ENCODE peak calls at places on chromosome 6, in six cellular contexts. One of them, this sample, is unnamed.

GRCh38 chr6:73585566-73586415 is 65.0 kb upstream of the EEF1A1 start:
- DNase-seq in hepatocyte: peak; percentile 83
- DNase-seq in HCT116: peak; percentile 72
- DNase-seq in ovary: no peak
- DNase-seq in left lung: no peak
- DNase-seq in brain microvascular endothelial cell: peak; percentile 80
- DNase-seq in this sample: peak; percentile 62

GRCh38 chr6:166419268-166419667 is 36.5 kb upstream of the MPC1 start:
- DNase-seq in hepatocyte: no peak
- DNase-seq in HCT116: no peak
- DNase-seq in ovary: no peak
- DNase-seq in left lung: no peak
- DNase-seq in brain microvascular endothelial cell: peak; percentile 8
- DNase-seq in this sample: peak; percentile 58

GRCh38 chr6:128567029-128567428 is 46.6 kb upstream of the PTPRK start:
- DNase-seq in hepatocyte: no peak
- DNase-seq in HCT116: no peak
- DNase-seq in ovary: no peak
- DNase-seq in left lung: no peak
- DNase-seq in brain microvascular endothelial cell: no peak
- DNase-seq in this sample: no peak

GRCh38 chr6:46279874-46280273 is 109.1 kb upstream of the ENPP5 start:
- DNase-seq in hepatocyte: no peak
- DNase-seq in HCT116: no peak
- DNase-seq in ovary: no peak
- DNase-seq in left lung: no peak
- DNase-seq in brain microvascular endothelial cell: no peak
- DNase-seq in this sample: no peak

GRCh38 chr6:36364669-36365479 is 22.6 kb downstream of the ETV7 start:
- DNase-seq in hepatocyte: peak; percentile 73
- DNase-seq in HCT116: no peak
- DNase-seq in ovary: no peak
- DNase-seq in left lung: peak; percentile 60
- DNase-seq in brain microvascular endothelial cell: peak; percentile 67
- DNase-seq in this sample: peak; percentile 79

GRCh38 chr6:154123131-154123530 is 84.1 kb downstream of the OPRM1 start:
- DNase-seq in hepatocyte: no peak
- DNase-seq in HCT116: no peak
- DNase-seq in ovary: no peak
- DNase-seq in left lung: no peak
- DNase-seq in brain microvascular endothelial cell: no peak
- DNase-seq in this sample: no peak

GRCh38 chr6:36840471-36841461 is 1.5 kb upstream of the CPNE5 start:
- DNase-seq in hepatocyte: peak; percentile 38
- DNase-seq in HCT116: no peak
- DNase-seq in ovary: peak; percentile 48
- DNase-seq in left lung: no peak
- DNase-seq in brain microvascular endothelial cell: no peak
- DNase-seq in this sample: no peak

GRCh38 chr6:152301806-152302568 is 335.2 kb downstream of the SYNE1 start:
- DNase-seq in hepatocyte: peak; percentile 92
- DNase-seq in HCT116: peak; percentile 68
- DNase-seq in ovary: peak; percentile 85
- DNase-seq in left lung: peak; percentile 88
- DNase-seq in brain microvascular endothelial cell: peak; percentile 89
- DNase-seq in this sample: peak; percentile 88

GRCh38 chr6:125009578-125009977 is 47.3 kb downstream of the RNF217 start:
- DNase-seq in hepatocyte: no peak
- DNase-seq in HCT116: no peak
- DNase-seq in ovary: no peak
- DNase-seq in left lung: no peak
- DNase-seq in brain microvascular endothelial cell: no peak
- DNase-seq in this sample: no peak

GRCh38 chr6:97876711-97877110 is 593.7 kb upstream of the MMS22L start:
- DNase-seq in hepatocyte: no peak
- DNase-seq in HCT116: no peak
- DNase-seq in ovary: no peak
- DNase-seq in left lung: no peak
- DNase-seq in brain microvascular endothelial cell: no peak
- DNase-seq in this sample: no peak

GRCh38 chr6:44657201-44657824 is 269.8 kb downstream of the CDC5L start:
- DNase-seq in hepatocyte: no peak
- DNase-seq in HCT116: no peak
- DNase-seq in ovary: no peak
- DNase-seq in left lung: no peak
- DNase-seq in brain microvascular endothelial cell: peak; percentile 29
- DNase-seq in this sample: no peak

GRCh38 chr6:26017567-26017966 is 55.0 kb downstream of the TRIM38 start:
- DNase-seq in hepatocyte: no peak
- DNase-seq in HCT116: no peak
- DNase-seq in ovary: peak; percentile 83
- DNase-seq in left lung: peak; percentile 63
- DNase-seq in brain microvascular endothelial cell: peak; percentile 96
- DNase-seq in this sample: no peak

GRCh38 chr6:123962508-123962907 is 158.8 kb downstream of the NKAIN2 start:
- DNase-seq in hepatocyte: peak; percentile 69
- DNase-seq in HCT116: no peak
- DNase-seq in ovary: no peak
- DNase-seq in left lung: peak; percentile 83
- DNase-seq in brain microvascular endothelial cell: no peak
- DNase-seq in this sample: no peak

GRCh38 chr6:119738425-119738824 is 388.9 kb upstream of the MAN1A1 start:
- DNase-seq in hepatocyte: no peak
- DNase-seq in HCT116: no peak
- DNase-seq in ovary: no peak
- DNase-seq in left lung: no peak
- DNase-seq in brain microvascular endothelial cell: no peak
- DNase-seq in this sample: no peak

GRCh38 chr6:169827372-169827771 is 76.0 kb downstream of the ERMARD start:
- DNase-seq in hepatocyte: no peak
- DNase-seq in HCT116: no peak
- DNase-seq in ovary: peak; percentile 4
- DNase-seq in left lung: no peak
- DNase-seq in brain microvascular endothelial cell: no peak
- DNase-seq in this sample: no peak

GRCh38 chr6:53704700-53705099 is 39.1 kb upstream of the KLHL31 start:
- DNase-seq in hepatocyte: no peak
- DNase-seq in HCT116: no peak
- DNase-seq in ovary: no peak
- DNase-seq in left lung: no peak
- DNase-seq in brain microvascular endothelial cell: no peak
- DNase-seq in this sample: no peak

GRCh38 chr6:41653642-41654432 is 15.6 kb downstream of the MDFI start:
- DNase-seq in hepatocyte: no peak
- DNase-seq in HCT116: no peak
- DNase-seq in ovary: no peak
- DNase-seq in left lung: no peak
- DNase-seq in brain microvascular endothelial cell: no peak
- DNase-seq in this sample: no peak

GRCh38 chr6:48985025-48985424 is 478.0 kb downstream of the MMUT start:
- DNase-seq in hepatocyte: no peak
- DNase-seq in HCT116: no peak
- DNase-seq in ovary: no peak
- DNase-seq in left lung: no peak
- DNase-seq in brain microvascular endothelial cell: no peak
- DNase-seq in this sample: no peak

GRCh38 chr6:157226761-157227160 is 96.6 kb downstream of the TMEM242 start:
- DNase-seq in hepatocyte: peak; percentile 31
- DNase-seq in HCT116: no peak
- DNase-seq in ovary: no peak
- DNase-seq in left lung: no peak
- DNase-seq in brain microvascular endothelial cell: peak; percentile 3
- DNase-seq in this sample: no peak

GRCh38 chr6:154156135-154156948 is 117.3 kb downstream of the OPRM1 start:
- DNase-seq in hepatocyte: peak; percentile 43
- DNase-seq in HCT116: peak; percentile 52
- DNase-seq in ovary: no peak
- DNase-seq in left lung: peak; percentile 59
- DNase-seq in brain microvascular endothelial cell: peak; percentile 47
- DNase-seq in this sample: peak; percentile 37

GRCh38 chr6:129644567-129645015 is 65.4 kb downstream of the ARHGAP18 start:
- DNase-seq in hepatocyte: no peak
- DNase-seq in HCT116: peak; percentile 75
- DNase-seq in ovary: no peak
- DNase-seq in left lung: no peak
- DNase-seq in brain microvascular endothelial cell: no peak
- DNase-seq in this sample: no peak

GRCh38 chr6:99219788-99220187 is 129.7 kb downstream of the FAXC start:
- DNase-seq in hepatocyte: peak; percentile 49
- DNase-seq in HCT116: peak; percentile 24
- DNase-seq in ovary: no peak
- DNase-seq in left lung: no peak
- DNase-seq in brain microvascular endothelial cell: no peak
- DNase-seq in this sample: peak; percentile 43

GRCh38 chr6:72182337-72183246 is 296.2 kb downstream of the RIMS1 start:
- DNase-seq in hepatocyte: peak; percentile 83
- DNase-seq in HCT116: no peak
- DNase-seq in ovary: peak; percentile 22
- DNase-seq in left lung: peak; percentile 68
- DNase-seq in brain microvascular endothelial cell: peak; percentile 6
- DNase-seq in this sample: peak; percentile 31

GRCh38 chr6:24940311-24940917 is 4.7 kb upstream of the RIPOR2 start:
- DNase-seq in hepatocyte: no peak
- DNase-seq in HCT116: no peak
- DNase-seq in ovary: no peak
- DNase-seq in left lung: no peak
- DNase-seq in brain microvascular endothelial cell: no peak
- DNase-seq in this sample: no peak

GRCh38 chr6:20200761-20201160 is 11.5 kb downstream of the MBOAT1 start:
- DNase-seq in hepatocyte: no peak
- DNase-seq in HCT116: no peak
- DNase-seq in ovary: peak; percentile 40
- DNase-seq in left lung: no peak
- DNase-seq in brain microvascular endothelial cell: no peak
- DNase-seq in this sample: no peak

GRCh38 chr6:82711992-82712788 is 348.6 kb downstream of the TPBG start:
- DNase-seq in hepatocyte: no peak
- DNase-seq in HCT116: no peak
- DNase-seq in ovary: no peak
- DNase-seq in left lung: no peak
- DNase-seq in brain microvascular endothelial cell: no peak
- DNase-seq in this sample: no peak

GRCh38 chr6:27879795-27880194 is 32.4 kb downstream of the OR2B2 start:
- DNase-seq in hepatocyte: no peak
- DNase-seq in HCT116: no peak
- DNase-seq in ovary: no peak
- DNase-seq in left lung: no peak
- DNase-seq in brain microvascular endothelial cell: no peak
- DNase-seq in this sample: no peak

GRCh38 chr6:6930223-6930880 is 177.4 kb upstream of the RREB1 start:
- DNase-seq in hepatocyte: no peak
- DNase-seq in HCT116: no peak
- DNase-seq in ovary: no peak
- DNase-seq in left lung: no peak
- DNase-seq in brain microvascular endothelial cell: no peak
- DNase-seq in this sample: no peak

GRCh38 chr6:6924708-6925107 is 183.1 kb upstream of the RREB1 start:
- DNase-seq in hepatocyte: no peak
- DNase-seq in HCT116: no peak
- DNase-seq in ovary: no peak
- DNase-seq in left lung: no peak
- DNase-seq in brain microvascular endothelial cell: no peak
- DNase-seq in this sample: no peak

GRCh38 chr6:6931047-6932025 is 176.4 kb upstream of the RREB1 start:
- DNase-seq in hepatocyte: no peak
- DNase-seq in HCT116: no peak
- DNase-seq in ovary: no peak
- DNase-seq in left lung: no peak
- DNase-seq in brain microvascular endothelial cell: no peak
- DNase-seq in this sample: no peak

GRCh38 chr6:6925391-6926164 is 182.2 kb upstream of the RREB1 start:
- DNase-seq in hepatocyte: no peak
- DNase-seq in HCT116: no peak
- DNase-seq in ovary: no peak
- DNase-seq in left lung: no peak
- DNase-seq in brain microvascular endothelial cell: peak; percentile 12
- DNase-seq in this sample: no peak

GRCh38 chr6:6927437-6928361 is 180.1 kb upstream of the RREB1 start:
- DNase-seq in hepatocyte: no peak
- DNase-seq in HCT116: no peak
- DNase-seq in ovary: peak; percentile 44
- DNase-seq in left lung: peak; percentile 59
- DNase-seq in brain microvascular endothelial cell: no peak
- DNase-seq in this sample: no peak
- TF ChIP-seq CTCF in hepatocyte: no peak
- TF ChIP-seq CTCF in HCT116: peak; percentile 25
- TF ChIP-seq CTCF in ovary: no peak
- TF ChIP-seq CTCF in left lung: peak; percentile 23
- TF ChIP-seq CTCF in brain microvascular endothelial cell: no peak
- TF ChIP-seq CTCF in this sample: no peak

DNA sequence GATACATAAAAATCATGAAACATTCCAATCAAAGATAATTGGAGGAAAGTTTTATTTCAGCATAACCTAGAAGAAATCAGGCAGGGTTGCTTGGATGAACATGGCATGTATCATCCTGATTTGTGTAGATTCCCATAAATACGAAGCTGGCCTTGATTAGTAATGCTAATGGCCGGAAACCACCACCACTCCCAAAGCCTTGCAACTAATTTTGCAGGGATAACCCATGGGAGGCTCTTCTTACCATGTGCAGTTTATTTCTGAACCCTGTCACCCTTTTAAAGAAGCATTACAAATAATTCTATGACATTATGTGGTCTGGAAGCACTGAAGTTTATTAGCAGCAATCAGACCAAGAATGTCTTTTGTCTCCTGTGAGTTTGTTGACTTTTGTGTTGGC is 80.8 kb downstream of the AIG1 start:
- DNase-seq in hepatocyte: peak; percentile 16
- DNase-seq in HCT116: no peak
- DNase-seq in ovary: no peak
- DNase-seq in left lung: no peak
- DNase-seq in brain microvascular endothelial cell: no peak
- DNase-seq in this sample: no peak
- TF ChIP-seq CTCF in hepatocyte: no peak
- TF ChIP-seq CTCF in HCT116: no peak
- TF ChIP-seq CTCF in ovary: no peak
- TF ChIP-seq CTCF in left lung: no peak
- TF ChIP-seq CTCF in brain microvascular endothelial cell: no peak
- TF ChIP-seq CTCF in this sample: no peak

GRCh38 chr6:86706449-86706848 is 230.9 kb upstream of the HTR1E start:
- DNase-seq in hepatocyte: no peak
- DNase-seq in HCT116: no peak
- DNase-seq in ovary: no peak
- DNase-seq in left lung: no peak
- DNase-seq in brain microvascular endothelial cell: no peak
- DNase-seq in this sample: no peak
- TF ChIP-seq CTCF in hepatocyte: no peak
- TF ChIP-seq CTCF in HCT116: no peak
- TF ChIP-seq CTCF in ovary: no peak
- TF ChIP-seq CTCF in left lung: no peak
- TF ChIP-seq CTCF in brain microvascular endothelial cell: no peak
- TF ChIP-seq CTCF in this sample: no peak

DNA sequence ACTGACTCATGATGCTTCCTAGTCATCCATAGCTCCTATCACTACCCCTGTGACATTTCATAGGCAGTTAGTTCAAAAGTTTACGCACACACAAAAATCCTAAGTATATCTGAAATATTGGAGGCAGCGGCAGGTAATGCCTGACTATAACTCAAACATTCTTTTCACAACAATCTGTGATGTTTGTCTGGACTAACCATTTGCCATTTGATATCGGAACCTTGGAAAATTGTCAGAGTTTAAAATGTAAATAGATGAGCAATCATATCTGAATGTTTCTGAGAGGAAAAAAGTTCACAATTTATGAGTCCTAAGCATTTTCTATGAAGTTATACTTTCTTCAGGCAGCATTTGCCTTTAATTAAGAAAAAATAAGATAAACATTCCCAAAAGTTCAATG is 1078.1 kb downstream of the EPHA7 start:
- DNase-seq in hepatocyte: no peak
- DNase-seq in HCT116: no peak
- DNase-seq in ovary: no peak
- DNase-seq in left lung: no peak
- DNase-seq in brain microvascular endothelial cell: no peak
- DNase-seq in this sample: no peak
- TF ChIP-seq CTCF in hepatocyte: no peak
- TF ChIP-seq CTCF in HCT116: no peak
- TF ChIP-seq CTCF in ovary: no peak
- TF ChIP-seq CTCF in left lung: no peak
- TF ChIP-seq CTCF in brain microvascular endothelial cell: no peak
- TF ChIP-seq CTCF in this sample: no peak

This sample was measured in GM10248.